ENCODE peak calls at places on chromosomes 5 and 9, in nine cellular contexts. D is A673, V is tibial nerve, Y is PC-3, K is left ventricle myocardium inferior, H is tibial artery, Q is esophagus squamous epithelium, N is brain microvascular endothelial cell, S is upper lobe of left lung. A is an unnamed sample.

GRCh38 chr9:6218099-6218502 is 2.5 kb downstream of the IL33 start:
- DNase-seq in Q (no peak), Y (peak; percentile 25), N (no peak), K (no peak), H (no peak), V (peak; percentile 36), D (peak; percentile 97), S (no peak), A (no peak)

GRCh38 chr9:76036762-76037161 is 146.3 kb downstream of the PCSK5 start:
- DNase-seq in N (no peak), S (no peak), Q (no peak), V (no peak), K (no peak), Y (no peak), D (no peak), H (no peak), A (no peak)

GRCh38 chr5:146877783-146878470 is 630 bp downstream of the PPP2R2B start:
- DNase-seq in D (peak; percentile 9), Q (no peak), Y (no peak), V (no peak), N (no peak), K (no peak), S (no peak), H (peak; percentile 69), A (peak; percentile 3)

GRCh38 chr5:106418196-106418595 is 1252.5 kb downstream of the EFNA5 start:
- DNase-seq in N (no peak), H (no peak), Y (no peak), S (no peak), K (no peak), Q (no peak), D (no peak), V (no peak), A (no peak)

GRCh38 chr5:154397652-154398406 is 48.0 kb upstream of the SAP30L start:
- DNase-seq in H (peak; percentile 50), K (no peak), D (peak; percentile 50), Y (no peak), V (no peak), N (no peak), S (peak; percentile 37), Q (no peak), A (no peak)

GRCh38 chr5:149597618-149598017 is 16.3 kb downstream of the ARHGEF37 start:
- DNase-seq in S (no peak), N (no peak), Q (no peak), Y (no peak), H (no peak), D (no peak), V (no peak), K (no peak), A (no peak)

GRCh38 chr5:95664204-95664786 is 17.7 kb downstream of the RFESD start:
- DNase-seq in Y (peak; percentile 63), H (no peak), Q (no peak), D (peak; percentile 38), K (no peak), V (peak; percentile 79), N (no peak), S (no peak), A (peak; percentile 13)

GRCh38 chr9:91486699-91487497 is 63.3 kb upstream of the NFIL3 start:
- DNase-seq in D (no peak), Q (no peak), Y (no peak), V (no peak), H (no peak), S (no peak), K (no peak), N (peak; percentile 66), A (no peak)

GRCh38 chr5:16616536-16617271 is at the start of gene RETREG1:
- DNase-seq in Q (no peak), H (peak; percentile 71), V (peak; percentile 49), K (peak; percentile 68), D (peak; percentile 69), Y (peak; percentile 61), N (no peak), S (peak; percentile 64), A (peak; percentile 71)

GRCh38 chr9:65432051-65432450 is 147.0 kb upstream of the FOXD4L5 start:
- DNase-seq in N (no peak), S (no peak), Y (no peak), K (no peak), Q (no peak), H (no peak), D (no peak), V (no peak), A (no peak)

GRCh38 chr5:109328626-109329025 is 81.1 kb downstream of the PJA2 start:
- DNase-seq in V (no peak), Y (peak; percentile 24), Q (no peak), K (no peak), S (no peak), N (no peak), H (no peak), D (no peak), A (no peak)

DNA sequence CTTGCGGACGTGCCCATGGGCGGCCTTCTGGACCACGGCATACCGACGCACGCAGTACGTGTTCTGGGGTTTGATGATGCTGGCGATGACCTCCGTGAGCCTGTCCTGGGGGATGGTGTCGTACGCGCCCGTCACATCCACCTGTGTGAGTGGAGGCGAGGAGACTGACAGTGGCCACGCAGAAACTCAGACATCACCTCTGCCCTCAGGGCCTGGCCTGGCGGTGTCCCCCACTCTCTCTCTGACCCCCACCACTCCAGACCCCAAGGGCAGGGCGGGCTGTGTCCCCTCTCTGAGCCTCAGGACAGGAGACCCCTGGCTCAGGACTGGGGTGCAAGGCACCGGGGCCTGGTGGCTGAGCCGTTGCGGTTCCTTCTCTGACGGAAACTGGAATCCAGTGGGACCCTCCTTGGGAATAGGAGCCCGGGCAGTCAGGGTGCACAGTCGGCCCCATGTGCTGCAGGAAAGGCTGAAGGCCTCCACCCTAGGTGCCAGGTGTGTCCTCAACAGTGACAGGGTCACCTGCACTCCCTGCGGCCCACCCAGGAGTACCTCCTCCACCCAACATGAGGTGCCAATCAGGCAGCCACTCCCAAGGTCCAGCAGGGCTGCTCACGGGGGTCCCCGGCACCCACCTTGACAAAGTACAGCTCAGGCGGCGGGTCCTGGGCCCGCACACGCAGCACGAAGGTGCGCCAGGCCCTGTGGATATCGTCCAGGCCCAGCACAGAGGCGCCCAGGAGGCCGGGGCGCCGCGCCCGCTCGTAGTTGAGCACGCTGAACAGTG is 16.0 kb downstream of the TERT start:
- DNase-seq in K (peak; percentile 8), Y (no peak), Q (no peak), H (no peak), V (no peak), D (no peak), S (no peak), N (no peak), A (no peak)
- H3K36me3 ChIP-seq in K (no peaks in the 10 kb centered on the region), Y (no peaks in the 10 kb centered on the region), Q (no peaks in the 10 kb centered on the region), H (no peaks in the 10 kb centered on the region), V (no peaks in the 10 kb centered on the region), D (no peaks in the 10 kb centered on the region), S (no peaks in the 10 kb centered on the region), N (no peaks in the 10 kb centered on the region), A (no peaks in the 10 kb centered on the region)

DNA sequence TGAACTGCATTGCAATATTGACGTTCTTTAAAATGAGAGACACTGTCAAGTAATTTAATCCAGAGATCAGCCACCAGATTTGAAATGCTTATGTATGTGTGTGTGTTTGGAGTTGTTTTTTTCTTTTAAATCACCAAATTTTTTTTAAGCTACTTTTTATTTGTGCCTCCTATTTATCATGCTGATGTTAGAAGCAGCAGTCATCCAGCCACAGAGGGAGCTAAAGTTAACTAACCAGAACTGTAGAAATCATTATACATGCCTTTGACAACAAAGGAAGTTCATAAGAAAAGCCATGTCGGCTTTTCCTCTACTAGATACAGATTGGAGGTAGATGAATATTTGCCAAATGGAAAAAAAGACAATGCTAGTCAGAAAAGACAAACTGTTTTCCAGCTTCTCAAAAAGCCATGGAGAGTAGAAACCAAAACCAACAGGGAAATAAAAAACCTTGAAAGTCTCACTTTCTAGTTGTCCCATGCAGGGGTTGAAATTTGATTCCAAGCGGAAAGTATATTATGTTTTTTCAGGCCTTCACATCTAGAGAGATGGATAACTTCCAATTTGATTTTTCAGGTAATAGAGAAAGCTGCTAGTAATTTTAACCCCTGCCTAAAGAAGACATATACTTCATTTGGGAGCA is 4.5 kb downstream of the PURA start:
- DNase-seq in S (no peak), Q (no peak), N (no peak), H (no peak), Y (peak; percentile 44), D (peak; percentile 44), K (no peak), V (no peak), A (no peak)
- TF ChIP-seq CTCF in S (no peak), Q (no peak), N (no peak), H (no peak), Y (peak; percentile 47), D (peak; percentile 29), K (peak; percentile 11), V (no peak), A (peak; percentile 7)

DNA sequence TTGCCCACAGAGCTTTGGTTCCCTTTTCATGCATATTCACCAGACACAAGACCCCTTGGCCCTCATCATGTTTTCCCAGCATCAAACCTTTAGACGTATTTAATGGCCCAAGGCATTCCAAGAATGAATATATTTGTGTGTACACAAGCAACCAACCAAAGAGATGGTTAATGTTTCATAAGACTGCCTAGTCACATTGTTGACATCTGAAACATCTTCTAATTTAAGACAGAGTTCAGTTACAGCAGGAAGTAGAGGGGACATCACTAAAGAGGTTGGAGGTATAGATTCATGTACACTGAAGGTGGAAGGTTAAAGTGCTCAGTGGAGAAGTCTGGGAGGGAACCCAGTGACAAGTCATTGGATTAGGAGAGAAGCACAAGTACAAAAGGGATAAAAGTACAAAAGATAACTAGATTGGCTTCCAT is 49.1 kb downstream of the SUSD1 start:
- DNase-seq in N (no peak), K (no peak), D (no peak), Q (no peak), Y (peak; percentile 43), S (no peak), H (no peak), V (no peak), A (no peak)
- H3K36me3 ChIP-seq in N (no peaks in the 10 kb centered on the region), K (peaks cover 24% of the 10 kb centered on the region), D (no peaks in the 10 kb centered on the region), Q (peaks cover 17% of the 10 kb centered on the region), Y (no peaks in the 10 kb centered on the region), S (peaks cover 8% of the 10 kb centered on the region), H (peaks cover 12% of the 10 kb centered on the region), V (peaks cover 14% of the 10 kb centered on the region), A (no peaks in the 10 kb centered on the region)

DNA sequence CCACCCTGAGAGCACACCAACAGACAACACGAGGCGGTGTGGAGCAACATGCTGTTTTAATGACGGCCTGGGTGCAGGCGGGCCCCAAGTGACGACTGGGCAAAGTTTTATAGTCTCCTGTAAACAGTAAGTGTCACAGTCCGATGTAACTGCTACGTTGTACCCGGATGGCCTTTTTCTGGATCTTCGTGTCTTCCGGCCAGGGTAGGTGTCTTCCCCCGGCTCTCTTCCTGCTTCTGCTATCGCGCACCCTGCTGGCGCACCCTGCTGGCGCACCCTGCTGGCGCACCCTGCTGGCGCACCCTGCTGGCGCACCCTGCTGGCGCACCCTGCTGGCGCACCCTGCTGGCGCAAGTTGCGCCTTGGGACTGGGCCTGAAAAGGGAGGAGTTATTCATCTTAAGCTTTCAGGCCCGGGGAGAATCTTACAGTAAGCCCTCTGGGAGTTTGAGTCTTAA is 143.0 kb upstream of the TARS1 start:
- DNase-seq in V (no peak), Q (no peak), K (no peak), D (peak; percentile 17), S (no peak), H (no peak), Y (no peak), N (no peak), A (no peak)
- TF ChIP-seq CTCF in V (no peak), Q (no peak), K (no peak), D (peak; percentile 46), S (no peak), H (no peak), Y (peak; percentile 61), N (peak; percentile 19), A (peak; percentile 26)